ENCODE peak calls at places on chromosomes 12 and 14, in eight cellular contexts. One of them, this sample, is unnamed.

GRCh38 chr14:24911324-24912095 is 138.4 kb downstream of the STXBP6 start:
- DNase-seq in fibroblast of pulmonary artery: peak
- DNase-seq in HCT116: no peak
- DNase-seq in left ventricle myocardium superior: no peak
- DNase-seq in body of pancreas: no peak
- DNase-seq in KBM-7: no peak
- DNase-seq in Peyer's patch: no peak
- DNase-seq in NCI-H1694 treated with DMSO at 0.1 percent for 48 hours: no peak
- DNase-seq in this sample: peak

GRCh38 chr12:107356937-107357295 is 263.6 kb upstream of the CRY1 start:
- DNase-seq in fibroblast of pulmonary artery: no peak
- DNase-seq in HCT116: no peak
- DNase-seq in left ventricle myocardium superior: no peak
- DNase-seq in body of pancreas: no peak
- DNase-seq in KBM-7: no peak
- DNase-seq in Peyer's patch: no peak
- DNase-seq in NCI-H1694 treated with DMSO at 0.1 percent for 48 hours: no peak
- DNase-seq in this sample: no peak

GRCh38 chr14:100640481-100641273 is 53.5 kb upstream of the BEGAIN start:
- DNase-seq in fibroblast of pulmonary artery: no peak
- DNase-seq in HCT116: no peak
- DNase-seq in left ventricle myocardium superior: no peak
- DNase-seq in body of pancreas: no peak
- DNase-seq in KBM-7: peak
- DNase-seq in Peyer's patch: peak
- DNase-seq in NCI-H1694 treated with DMSO at 0.1 percent for 48 hours: no peak
- DNase-seq in this sample: no peak

GRCh38 chr12:88960213-88960878 is 380.1 kb upstream of the KITLG start:
- DNase-seq in fibroblast of pulmonary artery: peak
- DNase-seq in HCT116: peak
- DNase-seq in left ventricle myocardium superior: no peak
- DNase-seq in body of pancreas: no peak
- DNase-seq in KBM-7: peak
- DNase-seq in Peyer's patch: no peak
- DNase-seq in NCI-H1694 treated with DMSO at 0.1 percent for 48 hours: no peak
- DNase-seq in this sample: no peak

GRCh38 chr14:94363171-94363624 is 25.2 kb downstream of the SERPINA1 start:
- DNase-seq in fibroblast of pulmonary artery: no peak
- DNase-seq in HCT116: no peak
- DNase-seq in left ventricle myocardium superior: no peak
- DNase-seq in body of pancreas: no peak
- DNase-seq in KBM-7: no peak
- DNase-seq in Peyer's patch: peak
- DNase-seq in NCI-H1694 treated with DMSO at 0.1 percent for 48 hours: no peak
- DNase-seq in this sample: no peak

GRCh38 chr12:51529586-51529985 is 61.4 kb upstream of the SCN8A start:
- DNase-seq in fibroblast of pulmonary artery: no peak
- DNase-seq in HCT116: no peak
- DNase-seq in left ventricle myocardium superior: no peak
- DNase-seq in body of pancreas: no peak
- DNase-seq in KBM-7: no peak
- DNase-seq in Peyer's patch: peak
- DNase-seq in NCI-H1694 treated with DMSO at 0.1 percent for 48 hours: no peak
- DNase-seq in this sample: no peak

GRCh38 chr12:40152783-40153383 is 47.0 kb upstream of the SLC2A13 start:
- DNase-seq in fibroblast of pulmonary artery: peak
- DNase-seq in HCT116: peak
- DNase-seq in left ventricle myocardium superior: peak
- DNase-seq in body of pancreas: peak
- DNase-seq in KBM-7: peak
- DNase-seq in Peyer's patch: peak
- DNase-seq in NCI-H1694 treated with DMSO at 0.1 percent for 48 hours: peak
- DNase-seq in this sample: no peak

GRCh38 chr14:104082807-104083206 is 2.7 kb upstream of the ASPG start:
- DNase-seq in fibroblast of pulmonary artery: no peak
- DNase-seq in HCT116: no peak
- DNase-seq in left ventricle myocardium superior: peak
- DNase-seq in body of pancreas: peak
- DNase-seq in KBM-7: no peak
- DNase-seq in Peyer's patch: peak
- DNase-seq in NCI-H1694 treated with DMSO at 0.1 percent for 48 hours: no peak
- DNase-seq in this sample: no peak

GRCh38 chr14:62528296-62528695 is 517.0 kb downstream of the KCNH5 start:
- DNase-seq in fibroblast of pulmonary artery: peak
- DNase-seq in HCT116: no peak
- DNase-seq in left ventricle myocardium superior: no peak
- DNase-seq in body of pancreas: no peak
- DNase-seq in KBM-7: no peak
- DNase-seq in Peyer's patch: no peak
- DNase-seq in NCI-H1694 treated with DMSO at 0.1 percent for 48 hours: no peak
- DNase-seq in this sample: no peak

GRCh38 chr12:24894869-24895268 is 54.0 kb downstream of the BCAT1 start:
- DNase-seq in fibroblast of pulmonary artery: peak
- DNase-seq in HCT116: no peak
- DNase-seq in left ventricle myocardium superior: no peak
- DNase-seq in body of pancreas: no peak
- DNase-seq in KBM-7: no peak
- DNase-seq in Peyer's patch: no peak
- DNase-seq in NCI-H1694 treated with DMSO at 0.1 percent for 48 hours: no peak
- DNase-seq in this sample: no peak

GRCh38 chr12:20483776-20484175 is 115.4 kb downstream of the PDE3A start:
- DNase-seq in fibroblast of pulmonary artery: peak
- DNase-seq in HCT116: no peak
- DNase-seq in left ventricle myocardium superior: no peak
- DNase-seq in body of pancreas: no peak
- DNase-seq in KBM-7: no peak
- DNase-seq in Peyer's patch: no peak
- DNase-seq in NCI-H1694 treated with DMSO at 0.1 percent for 48 hours: no peak
- DNase-seq in this sample: no peak

GRCh38 chr14:92832137-92832700 is 38.1 kb downstream of the GOLGA5 start:
- DNase-seq in fibroblast of pulmonary artery: no peak
- DNase-seq in HCT116: no peak
- DNase-seq in left ventricle myocardium superior: no peak
- DNase-seq in body of pancreas: no peak
- DNase-seq in KBM-7: peak
- DNase-seq in Peyer's patch: no peak
- DNase-seq in NCI-H1694 treated with DMSO at 0.1 percent for 48 hours: no peak
- DNase-seq in this sample: no peak

GRCh38 chr14:30195946-30196345 is 268.3 kb upstream of the PRKD1 start:
- DNase-seq in fibroblast of pulmonary artery: peak
- DNase-seq in HCT116: no peak
- DNase-seq in left ventricle myocardium superior: no peak
- DNase-seq in body of pancreas: no peak
- DNase-seq in KBM-7: no peak
- DNase-seq in Peyer's patch: no peak
- DNase-seq in NCI-H1694 treated with DMSO at 0.1 percent for 48 hours: peak
- DNase-seq in this sample: no peak

GRCh38 chr12:31118347-31118830 is 44.7 kb downstream of the DDX11 start:
- DNase-seq in fibroblast of pulmonary artery: no peak
- DNase-seq in HCT116: no peak
- DNase-seq in left ventricle myocardium superior: no peak
- DNase-seq in body of pancreas: no peak
- DNase-seq in KBM-7: peak
- DNase-seq in Peyer's patch: peak
- DNase-seq in NCI-H1694 treated with DMSO at 0.1 percent for 48 hours: peak
- DNase-seq in this sample: no peak

GRCh38 chr12:130414381-130414780 is 76.7 kb downstream of the PIWIL1 start:
- DNase-seq in fibroblast of pulmonary artery: no peak
- DNase-seq in HCT116: no peak
- DNase-seq in left ventricle myocardium superior: no peak
- DNase-seq in body of pancreas: no peak
- DNase-seq in KBM-7: no peak
- DNase-seq in Peyer's patch: no peak
- DNase-seq in NCI-H1694 treated with DMSO at 0.1 percent for 48 hours: no peak
- DNase-seq in this sample: no peak

GRCh38 chr12:43453761-43454160 is 98.2 kb downstream of the ADAMTS20 start:
- DNase-seq in fibroblast of pulmonary artery: no peak
- DNase-seq in HCT116: no peak
- DNase-seq in left ventricle myocardium superior: no peak
- DNase-seq in body of pancreas: no peak
- DNase-seq in KBM-7: no peak
- DNase-seq in Peyer's patch: no peak
- DNase-seq in NCI-H1694 treated with DMSO at 0.1 percent for 48 hours: no peak
- DNase-seq in this sample: no peak

GRCh38 chr14:103231376-103232019 is 102.5 kb upstream of the EIF5 start:
- DNase-seq in fibroblast of pulmonary artery: no peak
- DNase-seq in HCT116: no peak
- DNase-seq in left ventricle myocardium superior: no peak
- DNase-seq in body of pancreas: no peak
- DNase-seq in KBM-7: no peak
- DNase-seq in Peyer's patch: no peak
- DNase-seq in NCI-H1694 treated with DMSO at 0.1 percent for 48 hours: no peak
- DNase-seq in this sample: no peak

GRCh38 chr14:101230161-101230850 is 326.8 kb upstream of the RTL1 start:
- DNase-seq in fibroblast of pulmonary artery: peak
- DNase-seq in HCT116: no peak
- DNase-seq in left ventricle myocardium superior: no peak
- DNase-seq in body of pancreas: no peak
- DNase-seq in KBM-7: no peak
- DNase-seq in Peyer's patch: peak
- DNase-seq in NCI-H1694 treated with DMSO at 0.1 percent for 48 hours: no peak
- DNase-seq in this sample: no peak

GRCh38 chr14:100307215-100308111 is 1.2 kb upstream of the SLC25A29 start:
- DNase-seq in fibroblast of pulmonary artery: no peak
- DNase-seq in HCT116: no peak
- DNase-seq in left ventricle myocardium superior: peak
- DNase-seq in body of pancreas: no peak
- DNase-seq in KBM-7: peak
- DNase-seq in Peyer's patch: peak
- DNase-seq in NCI-H1694 treated with DMSO at 0.1 percent for 48 hours: no peak
- DNase-seq in this sample: no peak

GRCh38 chr12:108641446-108642268 is 8.0 kb upstream of the SELPLG start:
- DNase-seq in fibroblast of pulmonary artery: no peak
- DNase-seq in HCT116: no peak
- DNase-seq in left ventricle myocardium superior: no peak
- DNase-seq in body of pancreas: no peak
- DNase-seq in KBM-7: peak
- DNase-seq in Peyer's patch: no peak
- DNase-seq in NCI-H1694 treated with DMSO at 0.1 percent for 48 hours: no peak
- DNase-seq in this sample: no peak

GRCh38 chr14:61514006-61514830 is 181.1 kb upstream of the HIF1A start:
- DNase-seq in fibroblast of pulmonary artery: peak
- DNase-seq in HCT116: no peak
- DNase-seq in left ventricle myocardium superior: no peak
- DNase-seq in body of pancreas: no peak
- DNase-seq in KBM-7: no peak
- DNase-seq in Peyer's patch: no peak
- DNase-seq in NCI-H1694 treated with DMSO at 0.1 percent for 48 hours: no peak
- DNase-seq in this sample: peak

GRCh38 chr12:131459666-131460365 is 251.1 kb upstream of the SFSWAP start:
- DNase-seq in fibroblast of pulmonary artery: no peak
- DNase-seq in HCT116: no peak
- DNase-seq in left ventricle myocardium superior: peak
- DNase-seq in body of pancreas: no peak
- DNase-seq in KBM-7: no peak
- DNase-seq in Peyer's patch: no peak
- DNase-seq in NCI-H1694 treated with DMSO at 0.1 percent for 48 hours: no peak
- DNase-seq in this sample: no peak

GRCh38 chr12:113088971-113089756 is 32.6 kb downstream of the DTX1 start:
- DNase-seq in fibroblast of pulmonary artery: no peak
- DNase-seq in HCT116: no peak
- DNase-seq in left ventricle myocardium superior: no peak
- DNase-seq in body of pancreas: no peak
- DNase-seq in KBM-7: no peak
- DNase-seq in Peyer's patch: peak
- DNase-seq in NCI-H1694 treated with DMSO at 0.1 percent for 48 hours: no peak
- DNase-seq in this sample: no peak

GRCh38 chr12:7695159-7695930 is at the start of gene GDF3:
- DNase-seq in fibroblast of pulmonary artery: peak
- DNase-seq in HCT116: no peak
- DNase-seq in left ventricle myocardium superior: no peak
- DNase-seq in body of pancreas: peak
- DNase-seq in KBM-7: peak
- DNase-seq in Peyer's patch: no peak
- DNase-seq in NCI-H1694 treated with DMSO at 0.1 percent for 48 hours: no peak
- DNase-seq in this sample: no peak

GRCh38 chr12:68240079-68240478 is 13.3 kb downstream of the IL22 start:
- DNase-seq in fibroblast of pulmonary artery: peak
- DNase-seq in HCT116: no peak
- DNase-seq in left ventricle myocardium superior: no peak
- DNase-seq in body of pancreas: no peak
- DNase-seq in KBM-7: no peak
- DNase-seq in Peyer's patch: no peak
- DNase-seq in NCI-H1694 treated with DMSO at 0.1 percent for 48 hours: no peak
- DNase-seq in this sample: peak

GRCh38 chr14:99581371-99581770 is 22.6 kb downstream of the CCDC85C start:
- DNase-seq in fibroblast of pulmonary artery: no peak
- DNase-seq in HCT116: no peak
- DNase-seq in left ventricle myocardium superior: no peak
- DNase-seq in body of pancreas: no peak
- DNase-seq in KBM-7: no peak
- DNase-seq in Peyer's patch: no peak
- DNase-seq in NCI-H1694 treated with DMSO at 0.1 percent for 48 hours: no peak
- DNase-seq in this sample: no peak

GRCh38 chr12:88624911-88625310 is 44.6 kb upstream of the KITLG start:
- DNase-seq in fibroblast of pulmonary artery: peak
- DNase-seq in HCT116: no peak
- DNase-seq in left ventricle myocardium superior: no peak
- DNase-seq in body of pancreas: no peak
- DNase-seq in KBM-7: no peak
- DNase-seq in Peyer's patch: no peak
- DNase-seq in NCI-H1694 treated with DMSO at 0.1 percent for 48 hours: no peak
- DNase-seq in this sample: peak

GRCh38 chr14:96796851-96797187 is 363 bp upstream of the VRK1 start:
- DNase-seq in fibroblast of pulmonary artery: no peak
- DNase-seq in HCT116: no peak
- DNase-seq in left ventricle myocardium superior: no peak
- DNase-seq in body of pancreas: no peak
- DNase-seq in KBM-7: no peak
- DNase-seq in Peyer's patch: no peak
- DNase-seq in NCI-H1694 treated with DMSO at 0.1 percent for 48 hours: no peak
- DNase-seq in this sample: no peak

GRCh38 chr12:116220756-116221155 is 56.7 kb downstream of the MED13L start:
- DNase-seq in fibroblast of pulmonary artery: no peak
- DNase-seq in HCT116: no peak
- DNase-seq in left ventricle myocardium superior: no peak
- DNase-seq in body of pancreas: no peak
- DNase-seq in KBM-7: no peak
- DNase-seq in Peyer's patch: no peak
- DNase-seq in NCI-H1694 treated with DMSO at 0.1 percent for 48 hours: no peak
- DNase-seq in this sample: no peak

GRCh38 chr14:63603749-63604277 is 37.9 kb downstream of the WDR89 start:
- DNase-seq in fibroblast of pulmonary artery: no peak
- DNase-seq in HCT116: no peak
- DNase-seq in left ventricle myocardium superior: no peak
- DNase-seq in body of pancreas: no peak
- DNase-seq in KBM-7: no peak
- DNase-seq in Peyer's patch: no peak
- DNase-seq in NCI-H1694 treated with DMSO at 0.1 percent for 48 hours: peak
- DNase-seq in this sample: no peak

GRCh38 chr12:50181691-50182090 is 14.5 kb upstream of the CERS5 start:
- DNase-seq in fibroblast of pulmonary artery: no peak
- DNase-seq in HCT116: no peak
- DNase-seq in left ventricle myocardium superior: no peak
- DNase-seq in body of pancreas: no peak
- DNase-seq in KBM-7: no peak
- DNase-seq in Peyer's patch: no peak
- DNase-seq in NCI-H1694 treated with DMSO at 0.1 percent for 48 hours: no peak
- DNase-seq in this sample: no peak

GRCh38 chr12:11652351-11653040 is 3.0 kb downstream of the ETV6 start:
- DNase-seq in fibroblast of pulmonary artery: peak
- DNase-seq in HCT116: no peak
- DNase-seq in left ventricle myocardium superior: no peak
- DNase-seq in body of pancreas: no peak
- DNase-seq in KBM-7: peak
- DNase-seq in Peyer's patch: peak
- DNase-seq in NCI-H1694 treated with DMSO at 0.1 percent for 48 hours: no peak
- DNase-seq in this sample: no peak

GRCh38 chr12:47411961-47412360 is 293.9 kb downstream of the RPAP3 start:
- DNase-seq in fibroblast of pulmonary artery: no peak
- DNase-seq in HCT116: no peak
- DNase-seq in left ventricle myocardium superior: no peak
- DNase-seq in body of pancreas: no peak
- DNase-seq in KBM-7: no peak
- DNase-seq in Peyer's patch: no peak
- DNase-seq in NCI-H1694 treated with DMSO at 0.1 percent for 48 hours: no peak
- DNase-seq in this sample: no peak

GRCh38 chr14:105199093-105199492 is 18.0 kb upstream of the NUDT14 start:
- DNase-seq in fibroblast of pulmonary artery: peak
- DNase-seq in HCT116: no peak
- DNase-seq in left ventricle myocardium superior: peak
- DNase-seq in body of pancreas: no peak
- DNase-seq in KBM-7: no peak
- DNase-seq in Peyer's patch: no peak
- DNase-seq in NCI-H1694 treated with DMSO at 0.1 percent for 48 hours: no peak
- DNase-seq in this sample: peak